ENCODE peak calls at places on chromosome 4, in five cellular contexts. R, A, X, V and S are unnamed samples.

GRCh38 chr4:117957570-117957969 is 76.7 kb upstream of the NDST3 start:
- DNase-seq in R (no peak), A (no peak), X (no peak), V (no peak), S (no peak)

GRCh38 chr4:84878541-84878940 is 87.9 kb downstream of the WDFY3 start:
- DNase-seq in R (no peak), A (no peak), X (no peak), V (no peak), S (no peak)

GRCh38 chr4:92636038-92636825 is 332.5 kb downstream of the GRID2 start:
- DNase-seq in R (no peak), A (no peak), X (no peak), V (no peak), S (no peak)

GRCh38 chr4:24912252-24913098 is at the start of gene CCDC149:
- DNase-seq in R (peak), A (peak), X (peak), V (no peak), S (peak)

GRCh38 chr4:2811830-2812599 is 19.1 kb downstream of the SH3BP2 start:
- DNase-seq in R (no peak), A (peak), X (no peak), V (peak), S (peak)

GRCh38 chr4:122552898-122553297 is 68.0 kb downstream of the IL21 start:
- DNase-seq in R (no peak), A (no peak), X (no peak), V (no peak), S (no peak)

GRCh38 chr4:186725422-186726149 is 1.9 kb upstream of the FAT1 start:
- DNase-seq in R (peak), A (peak), X (peak), V (peak), S (peak)

GRCh38 chr4:56038763-56039162 is 90.0 kb downstream of the CEP135 start:
- DNase-seq in R (no peak), A (no peak), X (no peak), V (no peak), S (no peak)

GRCh38 chr4:123746981-123747380 is 350.4 kb downstream of the SPRY1 start:
- DNase-seq in R (no peak), A (no peak), X (no peak), V (no peak), S (no peak)